ENCODE peak calls at places on chromosomes 1 and 21, in seven cellular contexts. M is AG09309; J is cardiac muscle cell; L is endothelial cell of umbilical vein; E is omental fat pad; I is CD8-positive, alpha-beta T cell; N is endodermal cell. D is an unnamed sample.

GRCh38 chr1:184052194-184052559 is 647 bp downstream of the TSEN15 start:
- DNase-seq in M (no peak), J (no peak), L (no peak), E (no peak), I (no peak), N (no peak), D (no peak)

GRCh38 chr1:114668784-114669561 is 876 bp downstream of the DENND2C start:
- DNase-seq in M (no peak), J (no peak), L (no peak), E (peak; percentile 24), I (no peak), N (peak; percentile 50), D (no peak)

GRCh38 chr1:162230096-162230495 is 146.6 kb downstream of the SPATA46 start:
- DNase-seq in M (no peak), J (peak; percentile 42), L (peak; percentile 72), E (no peak), I (no peak), N (peak; percentile 86), D (peak; percentile 49)

GRCh38 chr21:28228624-28228995 is 764.1 kb downstream of the LTN1 start:
- DNase-seq in M (no peak), J (no peak), L (peak; percentile 3), E (no peak), I (no peak), N (no peak), D (no peak)

GRCh38 chr1:156089704-156090103 is 7.4 kb upstream of the MEX3A start:
- DNase-seq in M (no peak), J (no peak), L (no peak), E (no peak), I (no peak), N (no peak), D (no peak)

GRCh38 chr1:46256523-46256922 is 9.0 kb downstream of the RAD54L start:
- DNase-seq in M (no peak), J (no peak), L (no peak), E (no peak), I (no peak), N (no peak), D (no peak)

GRCh38 chr1:81967957-81968356 is 167.2 kb downstream of the ADGRL2 start:
- DNase-seq in M (no peak), J (no peak), L (no peak), E (no peak), I (no peak), N (no peak), D (no peak)

GRCh38 chr1:52670599-52670998 is 27.5 kb downstream of the COA7 start:
- DNase-seq in M (no peak), J (no peak), L (no peak), E (no peak), I (no peak), N (no peak), D (no peak)

GRCh38 chr1:27391511-27392095 is 819 bp upstream of the GPR3 start:
- DNase-seq in M (no peak), J (peak; percentile 38), L (peak; percentile 47), E (no peak), I (no peak), N (peak; percentile 86), D (no peak)

GRCh38 chr1:180154003-180154324 is 705 bp upstream of the QSOX1 start:
- DNase-seq in M (no peak), J (no peak), L (no peak), E (no peak), I (no peak), N (no peak), D (no peak)

GRCh38 chr1:180156201-180156600 is 1.5 kb downstream of the QSOX1 start:
- DNase-seq in M (no peak), J (no peak), L (no peak), E (no peak), I (no peak), N (no peak), D (no peak)

GRCh38 chr1:180153032-180153431 is 1.6 kb upstream of the QSOX1 start:
- DNase-seq in M (no peak), J (no peak), L (no peak), E (no peak), I (no peak), N (no peak), D (no peak)

GRCh38 chr1:180155202-180155682 is 573 bp downstream of the QSOX1 start:
- DNase-seq in M (no peak), J (no peak), L (peak; percentile 24), E (no peak), I (no peak), N (peak; percentile 78), D (no peak)

GRCh38 chr1:180154325-180155201 is at the start of gene QSOX1:
- DNase-seq in M (peak; percentile 41), J (peak; percentile 90), L (peak; percentile 82), E (peak; percentile 64), I (peak; percentile 83), N (peak; percentile 96), D (peak; percentile 94)
- TF ChIP-seq CTCF in M (no peak), J (no peak), L (no peak), E (no peak), I (no peak), N (peak; percentile 37), D (peak; percentile 18)

GRCh38 chr1:30379684-30380624 is 343.4 kb downstream of the MATN1 start:
- DNase-seq in M (peak; percentile 31), J (peak; percentile 88), L (peak; percentile 50), E (peak; percentile 29), I (peak; percentile 26), N (peak; percentile 86), D (no peak)
- TF ChIP-seq CTCF in M (peak; percentile 80), J (peak; percentile 81), L (peak; percentile 73), E (no peak), I (peak; percentile 78), N (peak; percentile 79), D (peak; percentile 80)

DNA sequence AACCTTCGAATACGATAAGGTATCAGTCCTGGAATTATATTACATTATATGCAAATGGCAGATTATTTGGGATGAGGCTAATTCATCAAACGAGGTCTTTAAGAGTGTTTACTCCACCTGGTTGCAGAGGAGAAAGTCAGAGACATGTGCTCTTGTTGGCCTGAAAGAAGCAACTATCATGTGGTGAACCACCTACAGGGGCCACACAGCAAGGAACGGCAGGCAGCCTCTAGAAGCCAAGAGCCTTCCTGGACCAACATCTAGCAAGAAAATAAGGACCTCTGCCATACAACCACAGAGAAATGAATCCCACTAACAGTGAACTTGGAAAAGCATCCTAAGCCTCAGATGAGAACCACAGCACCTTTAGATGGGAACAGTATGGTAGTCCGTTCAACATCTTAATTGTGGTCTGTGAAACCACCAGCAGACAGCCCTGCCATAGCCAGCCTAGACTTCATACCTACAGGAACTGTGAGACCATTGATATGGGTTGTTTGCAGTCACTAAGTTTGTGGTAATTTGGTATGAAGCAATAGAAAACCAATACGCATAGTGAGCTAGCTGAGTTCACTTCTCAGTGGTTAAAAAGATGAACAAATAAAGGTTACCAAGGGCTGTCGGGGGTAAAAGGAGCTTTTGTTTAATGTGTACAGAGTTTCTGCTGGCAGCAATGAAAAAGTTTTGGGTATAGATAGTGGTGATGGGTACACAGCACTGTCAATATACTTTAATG is 345.7 kb upstream of the RUNX1 start:
- DNase-seq in M (no peak), J (no peak), L (no peak), E (no peak), I (no peak), N (no peak), D (no peak)
- TF ChIP-seq CTCF in M (no peak), J (no peak), L (no peak), E (no peak), I (no peak), N (no peak), D (no peak)

GRCh38 chr21:23986987-23987386 is 1620.3 kb downstream of the MRPL39 start:
- DNase-seq in M (no peak), J (no peak), L (no peak), E (no peak), I (no peak), N (no peak), D (no peak)
- TF ChIP-seq CTCF in M (no peak), J (no peak), L (no peak), E (no peak), I (no peak), N (no peak), D (no peak)

DNA sequence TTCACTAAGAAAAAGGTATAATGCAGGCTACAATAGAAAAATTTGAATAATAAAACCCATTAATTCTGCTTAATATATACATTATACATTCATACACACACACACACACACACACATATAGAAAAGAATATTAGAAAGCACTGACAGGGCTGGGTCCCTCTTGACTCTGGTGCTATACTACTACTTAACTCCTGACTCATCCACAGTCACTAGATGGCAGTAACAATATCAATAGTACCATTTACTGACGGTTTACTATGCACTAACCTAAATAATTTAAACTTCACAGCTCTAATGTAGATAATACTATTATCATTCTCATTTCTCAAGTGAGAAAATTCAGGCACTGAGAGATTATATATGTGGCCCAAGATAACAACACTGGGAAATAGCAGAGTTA is 87.5 kb downstream of the COP1 start:
- DNase-seq in M (peak; percentile 1), J (no peak), L (peak; percentile 10), E (no peak), I (no peak), N (no peak), D (no peak)
- TF ChIP-seq CTCF in M (peak; percentile 20), J (peak; percentile 29), L (no peak), E (no peak), I (no peak), N (peak; percentile 63), D (no peak)

D was measured in lower lobe of right lung.